ENCODE peak calls at places on chromosomes 6 and 20, in four cellular contexts. F is Peyer's patch, X is heart right ventricle, O is A549. V is an unnamed sample.
A peak's percentile ranks its signal among the peaks of the same experiment; 100 is the strongest.

GRCh38 chr6:158047120-158047518 is 65.5 kb downstream of the SYNJ2 start:
- DNase-seq in F (no peak), X (no peak), O (no peak), V (peak; percentile 55)

GRCh38 chr6:20755631-20756030 is 221.4 kb downstream of the CDKAL1 start:
- DNase-seq in F (no peak), X (no peak), O (no peak), V (peak; percentile 59)

GRCh38 chr6:73942581-73942980 is 246.6 kb downstream of the CD109 start:
- DNase-seq in F (no peak), X (no peak), O (peak; percentile 15), V (no peak)

GRCh38 chr20:38221041-38221589 is 39.4 kb downstream of the KIAA1755 start:
- DNase-seq in F (peak; percentile 68), X (peak; percentile 78), O (peak; percentile 73), V (no peak)

GRCh38 chr6:36823421-36824096 is 15.7 kb downstream of the CPNE5 start:
- DNase-seq in F (no peak), X (no peak), O (no peak), V (no peak)

GRCh38 chr20:51372966-51373365 is 169.6 kb downstream of the NFATC2 start:
- DNase-seq in F (no peak), X (no peak), O (no peak), V (no peak)

GRCh38 chr6:116307001-116307400 is 27.3 kb upstream of the TSPYL1 start:
- DNase-seq in F (no peak), X (no peak), O (no peak), V (no peak)

GRCh38 chr6:33217681-33218080 is 9.4 kb downstream of the RING1 start:
- DNase-seq in F (no peak), X (no peak), O (no peak), V (no peak)

GRCh38 chr20:57164872-57165271 is 101.6 kb downstream of the BMP7 start:
- DNase-seq in F (no peak), X (no peak), O (no peak), V (no peak)

GRCh38 chr6:3363296-3364025 is 93.4 kb downstream of the SLC22A23 start:
- DNase-seq in F (no peak), X (no peak), O (no peak), V (no peak)

GRCh38 chr6:159077123-159077522 is 32.3 kb upstream of the TAGAP start:
- DNase-seq in F (no peak), X (no peak), O (no peak), V (no peak)

GRCh38 chr6:71383891-71384489 is 95.4 kb downstream of the OGFRL1 start:
- DNase-seq in F (no peak), X (no peak), O (peak; percentile 48), V (no peak)

GRCh38 chr6:130223508-130223907 is 757 bp upstream of the SAMD3 start:
- DNase-seq in F (peak; percentile 39), X (no peak), O (no peak), V (no peak)

GRCh38 chr6:41488392-41489129 is 57.6 kb upstream of the FOXP4 start:
- DNase-seq in F (peak; percentile 20), X (no peak), O (no peak), V (no peak)

GRCh38 chr20:56800088-56800487 is 171.0 kb downstream of the TFAP2C start:
- DNase-seq in F (no peak), X (no peak), O (no peak), V (no peak)

GRCh38 chr6:108117427-108118358 is 43.2 kb upstream of the OSTM1 start:
- DNase-seq in F (peak; percentile 28), X (peak; percentile 33), O (peak; percentile 11), V (no peak)

GRCh38 chr6:75563032-75563431 is 38.6 kb upstream of the SENP6 start:
- DNase-seq in F (no peak), X (no peak), O (peak; percentile 65), V (no peak)

GRCh38 chr20:2741881-2742280 is 49.3 kb downstream of the EBF4 start:
- DNase-seq in F (no peak), X (no peak), O (no peak), V (no peak)

GRCh38 chr20:6039766-6040165 is 14.1 kb downstream of the LRRN4 start:
- DNase-seq in F (no peak), X (no peak), O (no peak), V (no peak)

GRCh38 chr6:83702077-83702476 is 6.8 kb downstream of the SNAP91 start:
- DNase-seq in F (no peak), X (no peak), O (no peak), V (no peak)

GRCh38 chr6:168699631-168700315 is 258.8 kb downstream of the SMOC2 start:
- DNase-seq in F (no peak), X (peak; percentile 48), O (no peak), V (no peak)

GRCh38 chr6:82370788-82371187 is 7.2 kb downstream of the TPBG start:
- DNase-seq in F (no peak), X (no peak), O (no peak), V (no peak)

GRCh38 chr20:3785240-3786125 is 1.1 kb downstream of the CENPB start:
- DNase-seq in F (no peak), X (no peak), O (no peak), V (no peak)

GRCh38 chr6:43262780-43263313 is 19.6 kb downstream of the TTBK1 start:
- DNase-seq in F (no peak), X (no peak), O (no peak), V (no peak)

GRCh38 chr6:43946641-43947363 is 176.8 kb downstream of the VEGFA start:
- DNase-seq in F (no peak), X (no peak), O (no peak), V (no peak)

GRCh38 chr6:139858444-139858843 is 484.0 kb upstream of the CITED2 start:
- DNase-seq in F (no peak), X (no peak), O (no peak), V (no peak)

GRCh38 chr6:50718058-50718457 is 4.7 kb downstream of the TFAP2D start:
- DNase-seq in F (no peak), X (no peak), O (no peak), V (no peak)

GRCh38 chr20:62782149-62782892 is 14.0 kb upstream of the MRGBP start:
- DNase-seq in F (no peak), X (no peak), O (no peak), V (no peak)
- TF ChIP-seq CTCF in F (no peak), X (peak; percentile 35), O (no peak), V (peak; percentile 14)

GRCh38 chr20:10652660-10653191 is 21.1 kb downstream of the JAG1 start:
- DNase-seq in F (no peak), X (no peak), O (no peak), V (no peak)
- H3K4me3 ChIP-seq in F (no peak overlapping the region), X (no peak overlapping the region), O (no peak overlapping the region), V (no peak overlapping the region)

DNA sequence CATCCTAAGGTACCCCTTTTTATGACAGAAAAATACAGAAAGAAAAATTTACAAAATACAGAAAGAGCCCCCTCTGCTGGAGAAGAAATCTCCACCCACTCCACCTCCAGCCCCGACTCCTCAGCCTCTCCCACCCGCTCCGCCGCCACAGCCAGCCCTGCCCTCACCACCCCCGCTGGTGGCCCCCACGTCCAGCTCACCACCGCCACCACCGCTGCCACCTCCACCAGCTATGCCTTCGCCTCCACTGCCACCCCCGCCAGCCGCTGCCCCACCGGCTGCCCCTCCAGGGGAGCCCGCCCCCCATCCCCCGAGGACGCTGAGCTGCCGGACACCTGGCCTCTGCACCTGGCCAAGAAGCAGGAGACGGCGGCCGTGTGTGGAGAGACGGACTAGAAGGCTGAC is 17.7 kb downstream of the WFDC2 start:
- DNase-seq in F (no peak), X (no peak), O (no peak), V (no peak)
- TF ChIP-seq CTCF in F (no peak), X (peak; percentile 33), O (peak; percentile 9), V (no peak)

GRCh38 chr6:155247618-155248017 is 16.2 kb upstream of the CLDN20 start:
- DNase-seq in F (no peak), X (no peak), O (peak; percentile 56), V (peak; percentile 40)
- H3K4me3 ChIP-seq in F (no peak overlapping the region), X (no peak overlapping the region), O (no peak overlapping the region), V (no peak overlapping the region)

GRCh38 chr6:28864321-28864923 is 59.4 kb downstream of the TRIM27 start:
- DNase-seq in F (no peak), X (no peak), O (no peak), V (no peak)
- TF ChIP-seq CTCF in F (no peak), X (peak; percentile 20), O (peak; percentile 46), V (no peak)

DNA sequence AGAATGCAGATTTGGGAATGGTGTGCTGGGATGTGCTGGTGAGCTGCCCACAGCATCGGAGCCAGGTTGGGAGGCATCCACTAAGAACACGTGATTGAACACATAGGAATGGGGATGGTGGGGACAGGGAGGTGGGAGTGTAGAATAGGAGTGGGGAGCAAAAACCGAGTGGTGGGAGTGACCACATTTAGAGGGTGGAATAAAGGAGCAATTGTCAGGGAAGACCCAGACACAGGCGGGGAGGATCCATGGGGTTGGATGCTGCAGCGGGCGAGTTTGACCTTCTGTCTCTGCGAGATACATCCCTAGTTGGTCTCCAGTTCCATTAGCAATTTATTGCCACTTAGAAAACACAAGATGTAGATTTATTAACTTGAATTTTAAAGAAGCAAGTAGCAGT is 4.7 kb downstream of the NAA20 start:
- DNase-seq in F (no peak), X (no peak), O (no peak), V (no peak)
- H3K4me3 ChIP-seq in F (no peak overlapping the region), X (no peak overlapping the region), O (no peak overlapping the region), V (no peak overlapping the region)

GRCh38 chr20:23200914-23201313 is 114.8 kb upstream of the CD93 start:
- DNase-seq in F (no peak), X (peak; percentile 33), O (peak; percentile 66), V (no peak)
- TF ChIP-seq CTCF in F (peak; percentile 59), X (peak; percentile 59), O (peak; percentile 54), V (peak; percentile 41)

GRCh38 chr6:63807056-63807455 is 171.5 kb downstream of the PHF3 start:
- DNase-seq in F (no peak), X (no peak), O (peak; percentile 23), V (no peak)

GRCh38 chr6:63808576-63808975 is 173.0 kb downstream of the PHF3 start:
- DNase-seq in F (no peak), X (no peak), O (no peak), V (no peak)

GRCh38 chr6:63805808-63806572 is 170.4 kb downstream of the PHF3 start:
- DNase-seq in F (no peak), X (no peak), O (peak; percentile 86), V (peak; percentile 70)

GRCh38 chr6:63805345-63805744 is 169.7 kb downstream of the PHF3 start:
- DNase-seq in F (no peak), X (no peak), O (no peak), V (no peak)

GRCh38 chr6:63806573-63806913 is 170.9 kb downstream of the PHF3 start:
- DNase-seq in F (no peak), X (no peak), O (no peak), V (no peak)
- H3K4me3 ChIP-seq in F (no peak overlapping the region), X (no peak overlapping the region), O (no peak overlapping the region), V (no peak overlapping the region)

V was measured in AG09309.